ENCODE peak calls at places on chromosomes 11 and 22, in ten cellular contexts. M, B, V, T, C, S, L, Z, J and F are unnamed samples.

GRCh38 chr11:104836711-104837110 is 61.5 kb downstream of the CASP12 start:
- DNase-seq in T (no peak), Z (no peak), C (no peak), J (no peak), L (no peak), S (no peak), M (peak; percentile 10), B (no peak), V (no peak), F (no peak)

GRCh38 chr22:23838686-23839468 is at the start of gene DERL3:
- DNase-seq in S (peak; percentile 99), B (peak; percentile 98), C (peak; percentile 97), Z (peak; percentile 99), M (peak; percentile 96), T (peak; percentile 100), V (peak; percentile 99), L (peak; percentile 91), J (peak; percentile 93), F (peak; percentile 98)

GRCh38 chr11:97739892-97740782 is 1280.6 kb upstream of the CNTN5 start:
- DNase-seq in L (no peak), V (no peak), J (no peak), T (no peak), M (peak; percentile 91), S (peak; percentile 94), Z (no peak), C (no peak), B (peak; percentile 79), F (no peak)

GRCh38 chr11:28919194-28919593 is 811.0 kb downstream of the METTL15 start:
- DNase-seq in S (no peak), Z (no peak), T (no peak), M (no peak), C (no peak), B (no peak), V (no peak), J (no peak), L (no peak), F (no peak)

GRCh38 chr11:18617688-18618340 is 16.3 kb downstream of the SPTY2D1 start:
- DNase-seq in B (peak; percentile 3), Z (no peak), V (no peak), S (peak; percentile 61), J (no peak), M (peak; percentile 58), L (no peak), T (no peak), C (no peak), F (no peak)

GRCh38 chr11:34214961-34215805 is 109.8 kb downstream of the NAT10 start:
- DNase-seq in B (no peak), J (no peak), Z (no peak), T (peak; percentile 58), L (peak; percentile 11), M (peak; percentile 43), V (no peak), C (no peak), S (no peak), F (no peak)

GRCh38 chr11:47259178-47259977 is 1.6 kb downstream of the NR1H3 start:
- DNase-seq in S (peak; percentile 61), V (no peak), J (no peak), L (no peak), T (peak; percentile 92), M (peak; percentile 59), C (peak; percentile 45), B (peak; percentile 57), Z (peak; percentile 83), F (no peak)

GRCh38 chr22:48146426-48146825 is 1384.0 kb downstream of the TBC1D22A start:
- DNase-seq in S (no peak), Z (no peak), T (no peak), C (no peak), L (no peak), V (no peak), B (no peak), J (no peak), M (no peak), F (no peak)

GRCh38 chr22:37147186-37147990 is 2.3 kb downstream of the IL2RB start:
- DNase-seq in Z (no peak), S (no peak), J (no peak), T (no peak), B (no peak), V (no peak), M (no peak), L (no peak), C (no peak), F (no peak)

GRCh38 chr22:44311104-44311854 is 1.5 kb downstream of the SHISAL1 start:
- DNase-seq in J (no peak), S (no peak), V (no peak), L (no peak), Z (no peak), C (no peak), T (no peak), B (no peak), M (no peak), F (no peak)

GRCh38 chr11:30605036-30605435 is 18.9 kb upstream of the MPPED2 start:
- DNase-seq in B (no peak), J (no peak), M (no peak), L (no peak), S (no peak), T (no peak), Z (no peak), C (no peak), V (no peak), F (no peak)

GRCh38 chr22:26471522-26471921 is 12.1 kb downstream of the HPS4 start:
- DNase-seq in M (peak; percentile 29), L (no peak), V (no peak), T (peak; percentile 88), J (no peak), S (no peak), C (no peak), B (peak; percentile 92), Z (no peak), F (no peak)

GRCh38 chr22:37674951-37675929 is at the start of gene LGALS1:
- DNase-seq in B (peak; percentile 86), J (no peak), C (peak; percentile 99), S (peak; percentile 98), L (peak; percentile 61), Z (peak; percentile 95), T (peak; percentile 64), V (peak; percentile 92), M (peak; percentile 99), F (peak; percentile 98)

GRCh38 chr11:45265963-45266692 is 20.0 kb downstream of the SYT13 start:
- DNase-seq in L (no peak), S (no peak), M (no peak), C (no peak), T (no peak), Z (peak; percentile 44), B (no peak), J (no peak), V (no peak), F (no peak)

GRCh38 chr11:70934999-70935768 is 317.2 kb downstream of the SHANK2 start:
- DNase-seq in V (no peak), J (no peak), B (no peak), M (no peak), L (no peak), Z (no peak), C (no peak), T (no peak), S (no peak), F (no peak)

DNA sequence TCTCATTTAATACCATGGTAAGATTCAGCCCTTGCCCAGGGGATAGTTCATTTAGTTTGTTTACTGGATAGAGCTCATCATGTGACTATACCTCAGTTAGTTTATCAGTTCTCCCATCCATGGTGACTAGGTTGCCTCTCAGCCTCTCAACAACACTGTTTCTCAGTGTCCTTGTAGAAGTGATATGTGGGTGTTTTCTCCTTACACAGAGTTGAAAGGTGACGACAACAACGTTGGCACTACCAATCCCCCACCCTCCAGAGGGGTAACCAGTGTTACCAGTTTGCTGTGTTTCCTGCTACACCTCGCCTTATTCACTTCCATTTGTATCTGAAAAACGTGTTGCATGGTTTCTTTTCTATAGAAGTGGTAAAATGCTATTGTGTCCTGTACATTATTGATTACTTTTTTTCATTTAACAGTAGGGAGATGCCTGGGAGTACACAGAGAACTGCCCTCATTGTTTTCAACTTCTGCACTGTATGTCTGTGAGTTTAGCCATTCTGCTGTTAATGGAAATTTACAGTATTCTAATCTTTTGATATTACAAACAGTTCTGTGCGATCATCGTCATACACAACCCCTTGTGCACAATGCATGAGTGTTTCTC is 11.6 kb downstream of the NEAT1 start:
- DNase-seq in J (no peak), C (no peak), Z (peak; percentile 8), L (no peak), V (no peak), M (peak; percentile 46), B (peak; percentile 33), S (peak; percentile 46), T (no peak), F (no peak)
- H3K4me3 ChIP-seq in J (no peak overlapping the region), C (peak overlapping the region; percentile 20), Z (no peak overlapping the region), L (no peak overlapping the region), V (peak overlapping the region; percentile 43), M (peak overlapping the region; percentile 2), B (no peak overlapping the region), S (no peak overlapping the region), T (no peak overlapping the region), F (peak overlapping the region; percentile 80)

DNA sequence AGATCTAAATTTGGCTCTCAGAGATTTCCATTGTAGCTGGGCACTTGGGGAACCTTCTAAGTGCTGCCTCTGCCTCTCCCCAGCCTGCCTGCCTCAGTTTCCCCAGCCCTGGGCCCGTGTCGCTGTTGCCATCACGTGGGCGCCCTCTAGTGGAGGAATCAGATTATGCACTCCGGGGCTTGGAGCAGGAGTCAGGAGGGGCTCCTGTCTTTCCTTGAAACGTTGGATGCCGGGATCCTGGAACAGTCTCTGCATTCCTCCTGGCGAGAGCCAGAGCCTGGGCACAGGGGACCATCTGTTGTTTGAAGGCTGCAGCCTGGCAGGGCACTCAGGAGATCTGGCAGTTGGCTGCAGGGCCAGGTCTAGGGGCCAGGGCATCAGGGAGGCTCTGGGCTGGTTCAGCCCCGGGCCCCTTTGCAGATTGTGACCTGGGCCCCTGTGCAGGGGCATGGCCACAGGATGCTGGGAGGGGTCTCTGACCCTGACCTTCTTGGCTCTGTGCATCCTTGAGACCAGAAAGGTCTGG is 71.6 kb downstream of the LRP5 start:
- DNase-seq in M (peak; percentile 46), C (peak; percentile 75), J (peak; percentile 56), Z (peak; percentile 75), S (peak; percentile 62), T (peak; percentile 73), V (peak; percentile 55), L (peak; percentile 52), B (peak; percentile 41), F (peak; percentile 71)
- H3K4me1 ChIP-seq in M (peaks cover 19% of the 10 kb centered on the region), C (peaks cover 55% of the 10 kb centered on the region), J (peaks cover 16% of the 10 kb centered on the region), Z (peaks cover 37% of the 10 kb centered on the region), S (no peaks in the 10 kb centered on the region), T (no peaks in the 10 kb centered on the region), V (peaks cover 50% of the 10 kb centered on the region), L (peaks cover 4% of the 10 kb centered on the region), B (peaks cover 33% of the 10 kb centered on the region), F (peaks cover 53% of the 10 kb centered on the region)

DNA sequence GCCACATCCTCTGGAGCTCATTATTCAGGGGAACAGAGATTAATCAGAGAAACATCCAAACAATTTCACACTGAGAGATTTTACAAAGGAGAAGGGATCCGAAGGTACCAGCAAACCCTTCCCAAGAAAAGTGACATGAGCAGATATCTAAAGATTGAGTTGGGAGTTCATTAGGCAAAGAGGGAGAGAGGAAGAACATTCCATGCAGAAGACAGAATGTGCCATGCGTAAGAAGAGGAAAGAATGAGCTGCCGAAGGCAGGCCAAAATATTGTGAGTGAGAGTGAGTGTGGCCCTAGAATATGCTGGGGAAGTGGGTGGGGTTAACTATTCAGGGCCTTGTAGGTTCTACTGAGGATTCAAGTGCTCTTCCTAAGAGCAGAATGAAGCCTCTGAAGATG is 50.0 kb upstream of the LYVE1 start:
- DNase-seq in T (peak; percentile 59), C (no peak), L (no peak), Z (no peak), V (no peak), M (no peak), B (no peak), J (no peak), S (no peak), F (no peak)
- H3K27ac ChIP-seq in T (no peak overlapping the region), C (no peak overlapping the region), L (no peak overlapping the region), Z (peak overlapping the region; percentile 62), V (peak overlapping the region; percentile 94), M (no peak overlapping the region), B (no peak overlapping the region), J (no peak overlapping the region), S (no peak overlapping the region), F (peak overlapping the region; percentile 11)

GRCh38 chr22:31099386-31099785 is 8.0 kb downstream of the SELENOM start:
- DNase-seq in L (no peak), B (no peak), M (peak; percentile 48), V (no peak), S (no peak), Z (no peak), C (no peak), J (no peak), T (no peak), F (no peak)
- H3K4me3 ChIP-seq in L (no peak overlapping the region), B (no peak overlapping the region), M (no peak overlapping the region), V (no peak overlapping the region), S (no peak overlapping the region), Z (no peak overlapping the region), C (no peak overlapping the region), J (no peak overlapping the region), T (no peak overlapping the region), F (no peak overlapping the region)